ENCODE peak calls at places on chromosomes 13 and 19, in seven cellular contexts. O, Z, U, D, S, B and H are unnamed samples.

GRCh38 chr19:48023518-48023917 is 20.4 kb downstream of the CABP5 start:
- DNase-seq in O (no peak), Z (no peak), U (no peak), D (no peak), S (no peak), B (no peak), H (no peak)

GRCh38 chr19:49924004-49924880 is 4.8 kb upstream of the ATF5 start:
- DNase-seq in O (no peak), Z (no peak), U (no peak), D (no peak), S (no peak), B (no peak), H (no peak)

GRCh38 chr13:46178821-46179220 is 3.2 kb downstream of the LCP1 start:
- DNase-seq in O (no peak), Z (no peak), U (no peak), D (no peak), S (no peak), B (no peak), H (no peak)

GRCh38 chr13:38042771-38043170 is 173.2 kb upstream of the TRPC4 start:
- DNase-seq in O (no peak), Z (no peak), U (no peak), D (no peak), S (no peak), B (no peak), H (no peak)

GRCh38 chr19:7988307-7988706 is 17.1 kb downstream of the ELAVL1 start:
- DNase-seq in O (no peak), Z (no peak), U (no peak), D (no peak), S (no peak), B (no peak), H (no peak)

GRCh38 chr13:19153782-19154450 is 27.7 kb downstream of the TUBA3C start:
- DNase-seq in O (no peak), Z (peak), U (no peak), D (no peak), S (no peak), B (no peak), H (no peak)

GRCh38 chr19:23772668-23773063 is 14.0 kb upstream of the ZNF681 start:
- DNase-seq in O (no peak), Z (no peak), U (no peak), D (no peak), S (no peak), B (no peak), H (no peak)

GRCh38 chr19:5183616-5184015 is 157.0 kb downstream of the PTPRS start:
- DNase-seq in O (no peak), Z (no peak), U (no peak), D (no peak), S (no peak), B (no peak), H (no peak)

GRCh38 chr19:8458380-8458779 is 13.6 kb downstream of the HNRNPM start:
- DNase-seq in O (no peak), Z (no peak), U (no peak), D (no peak), S (no peak), B (no peak), H (no peak)

GRCh38 chr13:22927008-22927393 is 253.8 kb upstream of the SGCG start:
- DNase-seq in O (no peak), Z (no peak), U (no peak), D (no peak), S (no peak), B (no peak), H (no peak)
- H3K4me3 ChIP-seq in O (no peak), Z (no peak), U (peak), D (peak), S (peak), B (peak), H (peak)

DNA sequence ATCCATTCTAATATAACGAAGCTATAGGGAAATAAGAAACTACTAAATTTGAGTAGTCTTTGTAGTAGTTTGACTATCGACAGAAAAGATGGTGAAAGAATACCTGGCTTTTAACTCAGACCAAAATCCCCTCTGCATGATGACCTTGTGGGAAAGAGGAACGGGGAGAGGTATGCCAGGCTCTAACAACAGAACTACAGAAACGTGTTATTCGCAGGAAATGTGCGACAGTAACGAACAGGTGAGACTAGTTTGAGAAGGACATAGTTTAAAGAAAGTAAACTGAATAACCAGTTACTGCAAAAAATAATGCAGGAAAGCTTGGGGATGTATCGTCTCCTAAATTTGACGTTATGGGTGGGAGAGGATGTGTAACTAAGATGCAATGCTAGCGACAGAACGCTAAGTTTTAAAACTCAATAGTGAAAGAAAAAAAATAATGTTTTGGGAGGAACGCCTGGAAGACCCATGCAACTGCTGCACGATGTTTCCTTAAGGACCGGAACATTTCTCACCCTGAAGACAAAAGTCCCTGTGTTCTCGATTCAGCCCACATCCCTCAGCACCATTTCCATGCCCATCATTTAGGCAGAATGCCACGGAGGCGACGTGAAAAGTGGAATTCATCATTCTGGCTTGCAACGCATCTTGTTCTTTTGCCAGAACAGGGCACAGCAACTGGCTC is 1.6 kb upstream of the RAP2A start:
- DNase-seq in O (no peak), Z (no peak), U (no peak), D (no peak), S (no peak), B (no peak), H (no peak)
- TF ChIP-seq POLR2A in O (peak), Z (no peak), U (no peak), D (no peak), S (no peak), B (no peak), H (no peak)

GRCh38 chr13:28161370-28161769 is 23.0 kb downstream of the PAN3 start:
- DNase-seq in O (no peak), Z (peak), U (no peak), D (no peak), S (no peak), B (no peak), H (no peak)
- H3K4me3 ChIP-seq in O (no peak), Z (no peak), U (no peak), D (no peak), S (no peak), B (no peak), H (no peak)

GRCh38 chr19:52690395-52691214 is 44.2 kb downstream of the ZNF611 start:
- DNase-seq in O (no peak), Z (peak), U (peak), D (peak), S (peak), B (peak), H (peak)
- TF ChIP-seq POLR2A in O (no peak), Z (no peak), U (no peak), D (peak), S (peak), B (peak), H (peak)

GRCh38 chr13:102812616-102813287 is 13.8 kb downstream of the BIVM start:
- DNase-seq in O (no peak), Z (no peak), U (no peak), D (no peak), S (no peak), B (no peak), H (no peak)
- H3K4me3 ChIP-seq in O (no peak), Z (no peak), U (no peak), D (no peak), S (no peak), B (no peak), H (no peak)

GRCh38 chr19:45862564-45863334 is at the start of gene SYMPK:
- DNase-seq in O (peak), Z (peak), U (peak), D (peak), S (peak), B (peak), H (peak)

GRCh38 chr19:45865269-45865948 is 1.3 kb downstream of the FOXA3 start:
- DNase-seq in O (no peak), Z (no peak), U (no peak), D (no peak), S (no peak), B (no peak), H (no peak)

GRCh38 chr19:45863335-45863839 is 440 bp upstream of the SYMPK start:
- DNase-seq in O (no peak), Z (no peak), U (no peak), D (no peak), S (no peak), B (no peak), H (no peak)

GRCh38 chr19:45864629-45865082 is 530 bp downstream of the FOXA3 start:
- DNase-seq in O (no peak), Z (no peak), U (no peak), D (no peak), S (no peak), B (no peak), H (no peak)

GRCh38 chr19:45863840-45864628 is at the start of gene FOXA3:
- DNase-seq in O (peak), Z (peak), U (no peak), D (no peak), S (peak), B (no peak), H (no peak)
- TF ChIP-seq POLR2A in O (peak), Z (peak), U (no peak), D (no peak), S (no peak), B (no peak), H (no peak)